ENCODE peak calls at places on chromosome 13, in five cellular contexts. One of them, this sample, is unnamed.

GRCh38 chr13:26929971-26930730 is 169.6 kb upstream of the GPR12 start:
- DNase-seq in germinal center: peak; percentile 80
- DNase-seq in uterus: peak; percentile 70
- DNase-seq in H1: peak; percentile 56
- DNase-seq in activated CD8-positive, alpha-beta memory T cell treated with anti-CD3 and anti-CD28 coated beads for 1 hour: peak; percentile 61
- DNase-seq in this sample: peak; percentile 48

GRCh38 chr13:79528759-79529191 is 47.8 kb downstream of the NDFIP2 start:
- DNase-seq in activated CD8-positive, alpha-beta memory T cell treated with anti-CD3 and anti-CD28 coated beads for 1 hour: no peak
- DNase-seq in uterus: no peak
- DNase-seq in germinal center: no peak
- DNase-seq in H1: no peak
- DNase-seq in this sample: no peak

GRCh38 chr13:31639443-31640163 is 99.7 kb upstream of the RXFP2 start:
- DNase-seq in uterus: no peak
- DNase-seq in germinal center: no peak
- DNase-seq in activated CD8-positive, alpha-beta memory T cell treated with anti-CD3 and anti-CD28 coated beads for 1 hour: no peak
- DNase-seq in H1: no peak
- DNase-seq in this sample: no peak

GRCh38 chr13:33186851-33187250 is 98.7 kb downstream of the STARD13 start:
- DNase-seq in germinal center: no peak
- DNase-seq in H1: no peak
- DNase-seq in activated CD8-positive, alpha-beta memory T cell treated with anti-CD3 and anti-CD28 coated beads for 1 hour: no peak
- DNase-seq in uterus: no peak
- DNase-seq in this sample: no peak

GRCh38 chr13:98103942-98104880 is 38.7 kb upstream of the FARP1 start:
- DNase-seq in uterus: no peak
- DNase-seq in activated CD8-positive, alpha-beta memory T cell treated with anti-CD3 and anti-CD28 coated beads for 1 hour: no peak
- DNase-seq in H1: no peak
- DNase-seq in germinal center: no peak
- DNase-seq in this sample: no peak

GRCh38 chr13:99980201-99981114 is 1.1 kb upstream of the ZIC2 start:
- DNase-seq in germinal center: peak; percentile 64
- DNase-seq in activated CD8-positive, alpha-beta memory T cell treated with anti-CD3 and anti-CD28 coated beads for 1 hour: peak; percentile 45
- DNase-seq in uterus: peak; percentile 47
- DNase-seq in H1: no peak
- DNase-seq in this sample: no peak

GRCh38 chr13:41370736-41371135 is 59.7 kb downstream of the NAA16 start:
- DNase-seq in germinal center: no peak
- DNase-seq in activated CD8-positive, alpha-beta memory T cell treated with anti-CD3 and anti-CD28 coated beads for 1 hour: no peak
- DNase-seq in H1: no peak
- DNase-seq in uterus: no peak
- DNase-seq in this sample: no peak

GRCh38 chr13:42696191-42696590 is 85.2 kb upstream of the FAM216B start:
- DNase-seq in germinal center: no peak
- DNase-seq in H1: no peak
- DNase-seq in activated CD8-positive, alpha-beta memory T cell treated with anti-CD3 and anti-CD28 coated beads for 1 hour: no peak
- DNase-seq in uterus: no peak
- DNase-seq in this sample: no peak

GRCh38 chr13:84641491-84641890 is 759.2 kb upstream of the SLITRK1 start:
- DNase-seq in germinal center: no peak
- DNase-seq in uterus: no peak
- DNase-seq in activated CD8-positive, alpha-beta memory T cell treated with anti-CD3 and anti-CD28 coated beads for 1 hour: no peak
- DNase-seq in H1: no peak
- DNase-seq in this sample: no peak

GRCh38 chr13:36549126-36549702 is 116.9 kb downstream of the CCNA1 start:
- DNase-seq in uterus: no peak
- DNase-seq in germinal center: no peak
- DNase-seq in activated CD8-positive, alpha-beta memory T cell treated with anti-CD3 and anti-CD28 coated beads for 1 hour: no peak
- DNase-seq in H1: no peak
- DNase-seq in this sample: no peak

GRCh38 chr13:41740479-41740878 is 220.4 kb downstream of the VWA8 start:
- DNase-seq in germinal center: no peak
- DNase-seq in uterus: no peak
- DNase-seq in activated CD8-positive, alpha-beta memory T cell treated with anti-CD3 and anti-CD28 coated beads for 1 hour: no peak
- DNase-seq in H1: no peak
- DNase-seq in this sample: no peak

GRCh38 chr13:46831588-46832194 is 34.7 kb upstream of the ESD start:
- DNase-seq in activated CD8-positive, alpha-beta memory T cell treated with anti-CD3 and anti-CD28 coated beads for 1 hour: no peak
- DNase-seq in uterus: peak; percentile 20
- DNase-seq in H1: no peak
- DNase-seq in germinal center: peak; percentile 10
- DNase-seq in this sample: no peak

GRCh38 chr13:109684084-109684835 is 102.1 kb downstream of the IRS2 start:
- DNase-seq in activated CD8-positive, alpha-beta memory T cell treated with anti-CD3 and anti-CD28 coated beads for 1 hour: no peak
- DNase-seq in germinal center: no peak
- DNase-seq in uterus: no peak
- DNase-seq in H1: no peak
- DNase-seq in this sample: no peak

GRCh38 chr13:73465629-73465974 is 406.8 kb downstream of the KLF5 start:
- DNase-seq in uterus: no peak
- DNase-seq in germinal center: no peak
- DNase-seq in H1: no peak
- DNase-seq in activated CD8-positive, alpha-beta memory T cell treated with anti-CD3 and anti-CD28 coated beads for 1 hour: no peak
- DNase-seq in this sample: no peak

This sample was measured in activated T-helper 2 cell treated with anti-CD3 and anti-CD28 coated beads, Interferon-gamma antibody, Interleukin-2, Interleukin-4, amounts not matched to agents 10 μg/mL and 5 μg/mL and 100 μg/mL, durations not matched to agents 14 hours and 24 hours and 36 hours.